ENCODE peak calls at places on chromosomes 12 and 14, in eight cellular contexts. One of them, this sample, is unnamed.

GRCh38 chr14:51006781-51007211 is 62.5 kb upstream of the PYGL start:
- DNase-seq in T-cell: no peak
- DNase-seq in OCI-M1: peak; percentile 70
- DNase-seq in SK-N-MC: no peak
- DNase-seq in neural crest cell: peak; percentile 12
- DNase-seq in Caki2: peak; percentile 40
- DNase-seq in NCI-H1417 treated with DMSO at 0.1 percent for 48 hours: no peak
- DNase-seq in NCI-H1048: no peak
- DNase-seq in this sample: peak; percentile 88

GRCh38 chr12:29730481-29730880 is 53.3 kb downstream of the TMTC1 start:
- DNase-seq in T-cell: no peak
- DNase-seq in OCI-M1: no peak
- DNase-seq in SK-N-MC: no peak
- DNase-seq in neural crest cell: no peak
- DNase-seq in Caki2: no peak
- DNase-seq in NCI-H1417 treated with DMSO at 0.1 percent for 48 hours: no peak
- DNase-seq in NCI-H1048: no peak
- DNase-seq in this sample: no peak

GRCh38 chr12:71269199-71269598 is 111.4 kb upstream of the TSPAN8 start:
- DNase-seq in T-cell: no peak
- DNase-seq in OCI-M1: no peak
- DNase-seq in SK-N-MC: no peak
- DNase-seq in neural crest cell: no peak
- DNase-seq in Caki2: no peak
- DNase-seq in NCI-H1417 treated with DMSO at 0.1 percent for 48 hours: no peak
- DNase-seq in NCI-H1048: no peak
- DNase-seq in this sample: no peak

GRCh38 chr12:95859947-95860850 is 1.4 kb downstream of the SNRPF start:
- DNase-seq in T-cell: no peak
- DNase-seq in OCI-M1: peak; percentile 43
- DNase-seq in SK-N-MC: no peak
- DNase-seq in neural crest cell: no peak
- DNase-seq in Caki2: peak; percentile 8
- DNase-seq in NCI-H1417 treated with DMSO at 0.1 percent for 48 hours: no peak
- DNase-seq in NCI-H1048: no peak
- DNase-seq in this sample: no peak

GRCh38 chr12:106252056-106252455 is 4.2 kb upstream of the CKAP4 start:
- DNase-seq in T-cell: no peak
- DNase-seq in OCI-M1: no peak
- DNase-seq in SK-N-MC: no peak
- DNase-seq in neural crest cell: no peak
- DNase-seq in Caki2: no peak
- DNase-seq in NCI-H1417 treated with DMSO at 0.1 percent for 48 hours: no peak
- DNase-seq in NCI-H1048: no peak
- DNase-seq in this sample: no peak

GRCh38 chr12:64085996-64086395 is 136.1 kb downstream of the KICS2 start:
- DNase-seq in T-cell: no peak
- DNase-seq in OCI-M1: no peak
- DNase-seq in SK-N-MC: no peak
- DNase-seq in neural crest cell: no peak
- DNase-seq in Caki2: no peak
- DNase-seq in NCI-H1417 treated with DMSO at 0.1 percent for 48 hours: no peak
- DNase-seq in NCI-H1048: no peak
- DNase-seq in this sample: no peak

GRCh38 chr12:46783881-46784280 is 41.9 kb downstream of the SLC38A4 start:
- DNase-seq in T-cell: no peak
- DNase-seq in OCI-M1: no peak
- DNase-seq in SK-N-MC: no peak
- DNase-seq in neural crest cell: no peak
- DNase-seq in Caki2: no peak
- DNase-seq in NCI-H1417 treated with DMSO at 0.1 percent for 48 hours: no peak
- DNase-seq in NCI-H1048: no peak
- DNase-seq in this sample: no peak

GRCh38 chr12:122895757-122896636 is at the start of gene VPS37B:
- DNase-seq in T-cell: peak; percentile 82
- DNase-seq in OCI-M1: peak; percentile 91
- DNase-seq in SK-N-MC: no peak
- DNase-seq in neural crest cell: peak; percentile 78
- DNase-seq in Caki2: peak; percentile 83
- DNase-seq in NCI-H1417 treated with DMSO at 0.1 percent for 48 hours: peak; percentile 27
- DNase-seq in NCI-H1048: peak; percentile 48
- DNase-seq in this sample: peak; percentile 76

GRCh38 chr14:89911018-89911919 is 43.3 kb downstream of the EFCAB11 start:
- DNase-seq in T-cell: no peak
- DNase-seq in OCI-M1: no peak
- DNase-seq in SK-N-MC: no peak
- DNase-seq in neural crest cell: peak; percentile 3
- DNase-seq in Caki2: no peak
- DNase-seq in NCI-H1417 treated with DMSO at 0.1 percent for 48 hours: no peak
- DNase-seq in NCI-H1048: no peak
- DNase-seq in this sample: peak; percentile 71

GRCh38 chr12:114166360-114166759 is 200.2 kb upstream of the RBM19 start:
- DNase-seq in T-cell: no peak
- DNase-seq in OCI-M1: peak; percentile 12
- DNase-seq in SK-N-MC: peak; percentile 40
- DNase-seq in neural crest cell: peak; percentile 33
- DNase-seq in Caki2: no peak
- DNase-seq in NCI-H1417 treated with DMSO at 0.1 percent for 48 hours: no peak
- DNase-seq in NCI-H1048: no peak
- DNase-seq in this sample: peak; percentile 9

GRCh38 chr14:90691627-90692026 is 124.6 kb downstream of the TTC7B start:
- DNase-seq in T-cell: no peak
- DNase-seq in OCI-M1: no peak
- DNase-seq in SK-N-MC: no peak
- DNase-seq in neural crest cell: no peak
- DNase-seq in Caki2: no peak
- DNase-seq in NCI-H1417 treated with DMSO at 0.1 percent for 48 hours: no peak
- DNase-seq in NCI-H1048: no peak
- DNase-seq in this sample: no peak

GRCh38 chr14:62759796-62760195 is 285.5 kb downstream of the KCNH5 start:
- DNase-seq in T-cell: no peak
- DNase-seq in OCI-M1: no peak
- DNase-seq in SK-N-MC: no peak
- DNase-seq in neural crest cell: no peak
- DNase-seq in Caki2: no peak
- DNase-seq in NCI-H1417 treated with DMSO at 0.1 percent for 48 hours: no peak
- DNase-seq in NCI-H1048: no peak
- DNase-seq in this sample: no peak

GRCh38 chr14:106268013-106268727 is 741.8 kb downstream of the TMEM121 start:
- DNase-seq in T-cell: peak; percentile 66
- DNase-seq in OCI-M1: peak; percentile 7
- DNase-seq in SK-N-MC: no peak
- DNase-seq in neural crest cell: no peak
- DNase-seq in Caki2: no peak
- DNase-seq in NCI-H1417 treated with DMSO at 0.1 percent for 48 hours: no peak
- DNase-seq in NCI-H1048: no peak
- DNase-seq in this sample: no peak

GRCh38 chr12:66282244-66282643 is 20.0 kb upstream of the HELB start:
- DNase-seq in T-cell: no peak
- DNase-seq in OCI-M1: no peak
- DNase-seq in SK-N-MC: no peak
- DNase-seq in neural crest cell: no peak
- DNase-seq in Caki2: no peak
- DNase-seq in NCI-H1417 treated with DMSO at 0.1 percent for 48 hours: no peak
- DNase-seq in NCI-H1048: no peak
- DNase-seq in this sample: no peak

GRCh38 chr12:105278043-105278697 is 42.2 kb upstream of the APPL2 start:
- DNase-seq in T-cell: no peak
- DNase-seq in OCI-M1: peak; percentile 4
- DNase-seq in SK-N-MC: no peak
- DNase-seq in neural crest cell: no peak
- DNase-seq in Caki2: no peak
- DNase-seq in NCI-H1417 treated with DMSO at 0.1 percent for 48 hours: no peak
- DNase-seq in NCI-H1048: no peak
- DNase-seq in this sample: no peak

GRCh38 chr14:69191340-69192111 is at the start of gene EXD2:
- DNase-seq in T-cell: peak; percentile 15
- DNase-seq in OCI-M1: peak; percentile 90
- DNase-seq in SK-N-MC: no peak
- DNase-seq in neural crest cell: peak; percentile 66
- DNase-seq in Caki2: peak; percentile 70
- DNase-seq in NCI-H1417 treated with DMSO at 0.1 percent for 48 hours: peak; percentile 87
- DNase-seq in NCI-H1048: peak; percentile 92
- DNase-seq in this sample: peak; percentile 69

GRCh38 chr12:103854372-103854973 is 13.4 kb upstream of the NT5DC3 start:
- DNase-seq in T-cell: no peak
- DNase-seq in OCI-M1: no peak
- DNase-seq in SK-N-MC: no peak
- DNase-seq in neural crest cell: no peak
- DNase-seq in Caki2: no peak
- DNase-seq in NCI-H1417 treated with DMSO at 0.1 percent for 48 hours: no peak
- DNase-seq in NCI-H1048: no peak
- DNase-seq in this sample: no peak

GRCh38 chr12:5556033-5556614 is 124.2 kb downstream of the NTF3 start:
- DNase-seq in T-cell: no peak
- DNase-seq in OCI-M1: peak; percentile 3
- DNase-seq in SK-N-MC: no peak
- DNase-seq in neural crest cell: peak; percentile 18
- DNase-seq in Caki2: no peak
- DNase-seq in NCI-H1417 treated with DMSO at 0.1 percent for 48 hours: no peak
- DNase-seq in NCI-H1048: no peak
- DNase-seq in this sample: no peak

GRCh38 chr12:124399622-124400021 is 104.7 kb downstream of the RFLNA start:
- DNase-seq in T-cell: no peak
- DNase-seq in OCI-M1: peak; percentile 74
- DNase-seq in SK-N-MC: no peak
- DNase-seq in neural crest cell: peak; percentile 49
- DNase-seq in Caki2: no peak
- DNase-seq in NCI-H1417 treated with DMSO at 0.1 percent for 48 hours: no peak
- DNase-seq in NCI-H1048: no peak
- DNase-seq in this sample: no peak

GRCh38 chr12:99911076-99911475 is 73.7 kb downstream of the ANKS1B start:
- DNase-seq in T-cell: no peak
- DNase-seq in OCI-M1: no peak
- DNase-seq in SK-N-MC: no peak
- DNase-seq in neural crest cell: no peak
- DNase-seq in Caki2: peak; percentile 81
- DNase-seq in NCI-H1417 treated with DMSO at 0.1 percent for 48 hours: no peak
- DNase-seq in NCI-H1048: no peak
- DNase-seq in this sample: peak; percentile 94

GRCh38 chr12:110635055-110635454 is 21.1 kb downstream of the TCTN1 start:
- DNase-seq in T-cell: no peak
- DNase-seq in OCI-M1: no peak
- DNase-seq in SK-N-MC: no peak
- DNase-seq in neural crest cell: no peak
- DNase-seq in Caki2: no peak
- DNase-seq in NCI-H1417 treated with DMSO at 0.1 percent for 48 hours: no peak
- DNase-seq in NCI-H1048: no peak
- DNase-seq in this sample: no peak

GRCh38 chr12:89891933-89892332 is 183.3 kb upstream of the ATP2B1 start:
- DNase-seq in T-cell: no peak
- DNase-seq in OCI-M1: no peak
- DNase-seq in SK-N-MC: no peak
- DNase-seq in neural crest cell: no peak
- DNase-seq in Caki2: no peak
- DNase-seq in NCI-H1417 treated with DMSO at 0.1 percent for 48 hours: no peak
- DNase-seq in NCI-H1048: no peak
- DNase-seq in this sample: no peak

GRCh38 chr12:75579552-75579951 is 68.1 kb upstream of the KRR1 start:
- DNase-seq in T-cell: no peak
- DNase-seq in OCI-M1: no peak
- DNase-seq in SK-N-MC: no peak
- DNase-seq in neural crest cell: no peak
- DNase-seq in Caki2: no peak
- DNase-seq in NCI-H1417 treated with DMSO at 0.1 percent for 48 hours: peak; percentile 15
- DNase-seq in NCI-H1048: no peak
- DNase-seq in this sample: no peak

GRCh38 chr12:56157201-56158028 is 744 bp upstream of the MYL6 start:
- DNase-seq in T-cell: peak; percentile 19
- DNase-seq in OCI-M1: peak; percentile 91
- DNase-seq in SK-N-MC: peak; percentile 34
- DNase-seq in neural crest cell: peak; percentile 61
- DNase-seq in Caki2: peak; percentile 93
- DNase-seq in NCI-H1417 treated with DMSO at 0.1 percent for 48 hours: peak; percentile 90
- DNase-seq in NCI-H1048: no peak
- DNase-seq in this sample: peak; percentile 77

GRCh38 chr14:68675233-68675577 is 117.7 kb downstream of the ZFP36L1 start:
- DNase-seq in T-cell: no peak
- DNase-seq in OCI-M1: no peak
- DNase-seq in SK-N-MC: no peak
- DNase-seq in neural crest cell: no peak
- DNase-seq in Caki2: no peak
- DNase-seq in NCI-H1417 treated with DMSO at 0.1 percent for 48 hours: no peak
- DNase-seq in NCI-H1048: no peak
- DNase-seq in this sample: no peak

GRCh38 chr14:45177081-45177480 is 41.4 kb downstream of the FANCM start:
- DNase-seq in T-cell: no peak
- DNase-seq in OCI-M1: no peak
- DNase-seq in SK-N-MC: peak; percentile 69
- DNase-seq in neural crest cell: no peak
- DNase-seq in Caki2: no peak
- DNase-seq in NCI-H1417 treated with DMSO at 0.1 percent for 48 hours: no peak
- DNase-seq in NCI-H1048: no peak
- DNase-seq in this sample: peak; percentile 65

GRCh38 chr12:65640489-65640901 is 183.8 kb upstream of the HMGA2 start:
- DNase-seq in T-cell: no peak
- DNase-seq in OCI-M1: no peak
- DNase-seq in SK-N-MC: peak; percentile 59
- DNase-seq in neural crest cell: no peak
- DNase-seq in Caki2: no peak
- DNase-seq in NCI-H1417 treated with DMSO at 0.1 percent for 48 hours: no peak
- DNase-seq in NCI-H1048: no peak
- DNase-seq in this sample: no peak

GRCh38 chr12:67695974-67696373 is 47.4 kb downstream of the DYRK2 start:
- DNase-seq in T-cell: no peak
- DNase-seq in OCI-M1: no peak
- DNase-seq in SK-N-MC: no peak
- DNase-seq in neural crest cell: no peak
- DNase-seq in Caki2: no peak
- DNase-seq in NCI-H1417 treated with DMSO at 0.1 percent for 48 hours: no peak
- DNase-seq in NCI-H1048: no peak
- DNase-seq in this sample: no peak

GRCh38 chr12:121937654-121938053 is 19.3 kb downstream of the CFAP251 start:
- DNase-seq in T-cell: no peak
- DNase-seq in OCI-M1: no peak
- DNase-seq in SK-N-MC: no peak
- DNase-seq in neural crest cell: no peak
- DNase-seq in Caki2: no peak
- DNase-seq in NCI-H1417 treated with DMSO at 0.1 percent for 48 hours: no peak
- DNase-seq in NCI-H1048: no peak
- DNase-seq in this sample: no peak

GRCh38 chr12:103858335-103858734 is 17.3 kb upstream of the NT5DC3 start:
- DNase-seq in T-cell: no peak
- DNase-seq in OCI-M1: no peak
- DNase-seq in SK-N-MC: no peak
- DNase-seq in neural crest cell: no peak
- DNase-seq in Caki2: no peak
- DNase-seq in NCI-H1417 treated with DMSO at 0.1 percent for 48 hours: no peak
- DNase-seq in NCI-H1048: no peak
- DNase-seq in this sample: no peak

GRCh38 chr12:1171657-1172056 is 180.6 kb downstream of the ERC1 start:
- DNase-seq in T-cell: no peak
- DNase-seq in OCI-M1: peak; percentile 93
- DNase-seq in SK-N-MC: no peak
- DNase-seq in neural crest cell: no peak
- DNase-seq in Caki2: peak; percentile 54
- DNase-seq in NCI-H1417 treated with DMSO at 0.1 percent for 48 hours: peak; percentile 73
- DNase-seq in NCI-H1048: no peak
- DNase-seq in this sample: peak; percentile 7

GRCh38 chr14:89304972-89305703 is 111.9 kb downstream of the FOXN3 start:
- DNase-seq in T-cell: no peak
- DNase-seq in OCI-M1: no peak
- DNase-seq in SK-N-MC: peak; percentile 28
- DNase-seq in neural crest cell: no peak
- DNase-seq in Caki2: no peak
- DNase-seq in NCI-H1417 treated with DMSO at 0.1 percent for 48 hours: no peak
- DNase-seq in NCI-H1048: no peak
- DNase-seq in this sample: peak; percentile 81

GRCh38 chr14:100591453-100592371 is 4.5 kb upstream of the BEGAIN start:
- DNase-seq in T-cell: no peak
- DNase-seq in OCI-M1: no peak
- DNase-seq in SK-N-MC: no peak
- DNase-seq in neural crest cell: no peak
- DNase-seq in Caki2: no peak
- DNase-seq in NCI-H1417 treated with DMSO at 0.1 percent for 48 hours: no peak
- DNase-seq in NCI-H1048: no peak
- DNase-seq in this sample: no peak

GRCh38 chr12:20438307-20438779 is 70.0 kb downstream of the PDE3A start:
- DNase-seq in T-cell: no peak
- DNase-seq in OCI-M1: peak; percentile 17
- DNase-seq in SK-N-MC: peak; percentile 37
- DNase-seq in neural crest cell: no peak
- DNase-seq in Caki2: no peak
- DNase-seq in NCI-H1417 treated with DMSO at 0.1 percent for 48 hours: no peak
- DNase-seq in NCI-H1048: no peak
- DNase-seq in this sample: no peak